ENCODE peak calls at places on chromosomes 12 and 14, in five cellular contexts. One of them, this sample, is unnamed.

GRCh38 chr14:99415496-99416281 is 65.0 kb downstream of the SETD3 start:
- DNase-seq in T-helper 1 cell: peak
- DNase-seq in amniotic epithelial cell: peak
- DNase-seq in NCI-H2029: peak
- DNase-seq in nephron progenitor cell: peak
- DNase-seq in this sample: peak

GRCh38 chr12:58420496-58420895 is 479.1 kb downstream of the ATP23 start:
- DNase-seq in T-helper 1 cell: no peak
- DNase-seq in amniotic epithelial cell: no peak
- DNase-seq in NCI-H2029: no peak
- DNase-seq in nephron progenitor cell: no peak
- DNase-seq in this sample: no peak

GRCh38 chr14:39505812-39506211 is 73.6 kb upstream of the FBXO33 start:
- DNase-seq in T-helper 1 cell: no peak
- DNase-seq in amniotic epithelial cell: no peak
- DNase-seq in NCI-H2029: no peak
- DNase-seq in nephron progenitor cell: no peak
- DNase-seq in this sample: no peak

GRCh38 chr14:76955575-76956252 is 72.8 kb downstream of the IRF2BPL start:
- DNase-seq in T-helper 1 cell: peak
- DNase-seq in amniotic epithelial cell: peak
- DNase-seq in NCI-H2029: no peak
- DNase-seq in nephron progenitor cell: no peak
- DNase-seq in this sample: peak

GRCh38 chr14:100203146-100203545 is 35.8 kb upstream of the YY1 start:
- DNase-seq in T-helper 1 cell: no peak
- DNase-seq in amniotic epithelial cell: no peak
- DNase-seq in NCI-H2029: no peak
- DNase-seq in nephron progenitor cell: no peak
- DNase-seq in this sample: no peak

GRCh38 chr12:13000935-13001724 is 1.1 kb upstream of the HEBP1 start:
- DNase-seq in T-helper 1 cell: peak
- DNase-seq in amniotic epithelial cell: peak
- DNase-seq in NCI-H2029: peak
- DNase-seq in nephron progenitor cell: peak
- DNase-seq in this sample: peak

GRCh38 chr14:73789996-73790581 is 61.5 kb upstream of the PTGR2 start:
- DNase-seq in T-helper 1 cell: no peak
- DNase-seq in amniotic epithelial cell: peak
- DNase-seq in NCI-H2029: no peak
- DNase-seq in nephron progenitor cell: no peak
- DNase-seq in this sample: peak

GRCh38 chr12:42779186-42779859 is 189.8 kb upstream of the PRICKLE1 start:
- DNase-seq in T-helper 1 cell: no peak
- DNase-seq in amniotic epithelial cell: peak
- DNase-seq in NCI-H2029: no peak
- DNase-seq in nephron progenitor cell: no peak
- DNase-seq in this sample: no peak

This sample was measured in retina.